ENCODE peak calls at places on chromosome 14, in five cellular contexts. One of them, this sample, is unnamed.

GRCh38 chr14:60734465-60735242 is at the start of gene MNAT1:
- DNase-seq in CD4-positive, alpha-beta T cell: peak
- DNase-seq in T-helper 1 cell: peak
- DNase-seq in RWPE1: peak
- DNase-seq in NT2/D1: no peak
- DNase-seq in this sample: peak

GRCh38 chr14:69354383-69355154 is 43.5 kb downstream of the ERH start:
- DNase-seq in CD4-positive, alpha-beta T cell: peak
- DNase-seq in T-helper 1 cell: no peak
- DNase-seq in RWPE1: no peak
- DNase-seq in NT2/D1: no peak
- DNase-seq in this sample: no peak

GRCh38 chr14:99463974-99464373 is 16.7 kb downstream of the SETD3 start:
- DNase-seq in CD4-positive, alpha-beta T cell: no peak
- DNase-seq in T-helper 1 cell: no peak
- DNase-seq in RWPE1: no peak
- DNase-seq in NT2/D1: no peak
- DNase-seq in this sample: no peak

GRCh38 chr14:99875421-99875820 is 82.2 kb downstream of the EML1 start:
- DNase-seq in CD4-positive, alpha-beta T cell: no peak
- DNase-seq in NT2/D1: no peak
- DNase-seq in T-helper 1 cell: no peak
- DNase-seq in RWPE1: no peak
- DNase-seq in this sample: no peak

GRCh38 chr14:67241416-67242362 is at the start of gene PALS1:
- DNase-seq in T-helper 1 cell: no peak
- DNase-seq in CD4-positive, alpha-beta T cell: no peak
- DNase-seq in RWPE1: peak
- DNase-seq in NT2/D1: peak
- DNase-seq in this sample: no peak

GRCh38 chr14:33793711-33794110 is 157.2 kb downstream of the EGLN3 start:
- DNase-seq in NT2/D1: no peak
- DNase-seq in CD4-positive, alpha-beta T cell: no peak
- DNase-seq in T-helper 1 cell: no peak
- DNase-seq in RWPE1: no peak
- DNase-seq in this sample: no peak

GRCh38 chr14:54600685-54601084 is 33.8 kb downstream of the SAMD4A start:
- DNase-seq in CD4-positive, alpha-beta T cell: no peak
- DNase-seq in T-helper 1 cell: no peak
- DNase-seq in RWPE1: no peak
- DNase-seq in NT2/D1: no peak
- DNase-seq in this sample: peak

GRCh38 chr14:89428556-89429196 is 11.6 kb upstream of the FOXN3 start:
- DNase-seq in T-helper 1 cell: no peak
- DNase-seq in NT2/D1: no peak
- DNase-seq in CD4-positive, alpha-beta T cell: no peak
- DNase-seq in RWPE1: peak
- DNase-seq in this sample: no peak

GRCh38 chr14:68951051-68951797 is 27.9 kb downstream of the ACTN1 start:
- DNase-seq in T-helper 1 cell: no peak
- DNase-seq in CD4-positive, alpha-beta T cell: no peak
- DNase-seq in RWPE1: peak
- DNase-seq in NT2/D1: no peak
- DNase-seq in this sample: peak

GRCh38 chr14:96953443-96953842 is 156.3 kb downstream of the VRK1 start:
- DNase-seq in T-helper 1 cell: no peak
- DNase-seq in CD4-positive, alpha-beta T cell: no peak
- DNase-seq in RWPE1: no peak
- DNase-seq in NT2/D1: no peak
- DNase-seq in this sample: no peak

GRCh38 chr14:74613211-74613914 is 1.3 kb upstream of the LTBP2 start:
- DNase-seq in NT2/D1: no peak
- DNase-seq in CD4-positive, alpha-beta T cell: no peak
- DNase-seq in T-helper 1 cell: no peak
- DNase-seq in RWPE1: no peak
- DNase-seq in this sample: no peak

GRCh38 chr14:70254476-70254961 is 65.8 kb upstream of the SLC8A3 start:
- DNase-seq in RWPE1: peak
- DNase-seq in NT2/D1: no peak
- DNase-seq in CD4-positive, alpha-beta T cell: no peak
- DNase-seq in T-helper 1 cell: no peak
- DNase-seq in this sample: no peak

GRCh38 chr14:92647499-92648279 is 100.7 kb downstream of the LGMN start:
- DNase-seq in RWPE1: no peak
- DNase-seq in NT2/D1: no peak
- DNase-seq in CD4-positive, alpha-beta T cell: no peak
- DNase-seq in T-helper 1 cell: no peak
- DNase-seq in this sample: peak

This sample was measured in HS-27A.